ENCODE peak calls at places on chromosomes 3 and 15, in four cellular contexts. J is cardiac fibroblast; W is uterus; V is naive thymus-derived CD4-positive, alpha-beta T cell. B is an unnamed sample.

GRCh38 chr3:116835658-116836057 is 126.1 kb downstream of the TUSC7 start:
- DNase-seq in J (no peak), W (no peak), V (no peak), B (no peak)

GRCh38 chr3:48186993-48187578 is 1.1 kb downstream of the CDC25A start:
- DNase-seq in J (peak; percentile 17), W (no peak), V (no peak), B (no peak)

GRCh38 chr3:126994661-126995161 is 11.8 kb downstream of the PLXNA1 start:
- DNase-seq in J (peak; percentile 17), W (peak; percentile 36), V (no peak), B (no peak)

GRCh38 chr3:134079111-134079531 is 49.4 kb upstream of the SLCO2A1 start:
- DNase-seq in J (peak; percentile 68), W (no peak), V (no peak), B (peak; percentile 48)

GRCh38 chr3:27333843-27334242 is 35.3 kb downstream of the NEK10 start:
- DNase-seq in J (no peak), W (no peak), V (no peak), B (no peak)

GRCh38 chr15:72797338-72797689 is 13.8 kb upstream of the ADPGK start:
- DNase-seq in J (no peak), W (no peak), V (no peak), B (no peak)

GRCh38 chr3:61794961-61795360 is 233.6 kb downstream of the PTPRG start:
- DNase-seq in J (no peak), W (no peak), V (no peak), B (no peak)

GRCh38 chr3:29693863-29694262 is 413.0 kb downstream of the RBMS3 start:
- DNase-seq in J (peak; percentile 98), W (no peak), V (no peak), B (no peak)

GRCh38 chr3:47645551-47645950 is 66.9 kb upstream of the CSPG5 start:
- DNase-seq in J (peak; percentile 47), W (no peak), V (no peak), B (no peak)

GRCh38 chr15:89346516-89346915 is 11.9 kb upstream of the POLG start:
- DNase-seq in J (no peak), W (no peak), V (no peak), B (no peak)

GRCh38 chr3:186318135-186318534 is 43.9 kb downstream of the DGKG start:
- DNase-seq in J (no peak), W (no peak), V (no peak), B (no peak)

GRCh38 chr3:58707390-58707930 is 40.9 kb upstream of the FAM3D start:
- DNase-seq in J (no peak), W (no peak), V (no peak), B (no peak)

GRCh38 chr3:16600771-16601538 is 4.3 kb downstream of the DAZL start:
- DNase-seq in J (peak; percentile 93), W (peak; percentile 72), V (peak; percentile 68), B (peak; percentile 84)

GRCh38 chr3:131535596-131535995 is 32.8 kb upstream of the MRPL3 start:
- DNase-seq in J (peak; percentile 46), W (no peak), V (no peak), B (no peak)

GRCh38 chr15:50380089-50380488 is 25.1 kb upstream of the GABPB1 start:
- DNase-seq in J (peak; percentile 55), W (no peak), V (no peak), B (no peak)

GRCh38 chr15:62853833-62854210 is 188.7 kb upstream of the TPM1 start:
- DNase-seq in J (no peak), W (no peak), V (no peak), B (no peak)

B was measured in right atrium auricular region.